ENCODE peak calls at places on chromosomes 11 and 22, in five cellular contexts. J, H, M, E and W are unnamed samples. For H3K9me3 and H3K4me1, the result is how much of the 10 kb centered on the place peaks cover.

GRCh38 chr11:35347921-35348331 is 71.4 kb downstream of the SLC1A2 start:
- DNase-seq in J (no peak), H (no peak), M (no peak), E (no peak), W (no peak)

GRCh38 chr11:32527191-32527590 is 56.4 kb upstream of the EIF3M start:
- DNase-seq in J (no peak), H (no peak), M (no peak), E (no peak), W (no peak)

GRCh38 chr22:39360242-39360641 is 10.5 kb downstream of the SYNGR1 start:
- DNase-seq in J (no peak), H (no peak), M (no peak), E (no peak), W (no peak)

GRCh38 chr11:1762537-1763302 is 1.0 kb downstream of the CTSD start:
- DNase-seq in J (no peak), H (peak), M (no peak), E (peak), W (no peak)

GRCh38 chr22:45968003-45968650 is 8.8 kb downstream of the WNT7B start:
- DNase-seq in J (no peak), H (no peak), M (no peak), E (no peak), W (no peak)

GRCh38 chr11:85863855-85864254 is 8.7 kb downstream of the CCDC83 start:
- DNase-seq in J (no peak), H (no peak), M (no peak), E (no peak), W (no peak)

GRCh38 chr11:83427943-83428342 is 141.8 kb upstream of the CCDC90B start:
- DNase-seq in J (no peak), H (no peak), M (no peak), E (no peak), W (no peak)

GRCh38 chr11:111977141-111978027 is 40.2 kb downstream of the DIXDC1 start:
- DNase-seq in J (peak), H (peak), M (no peak), E (peak), W (peak)

GRCh38 chr11:61883947-61884346 is 7.4 kb downstream of the FADS3 start:
- DNase-seq in J (no peak), H (no peak), M (no peak), E (no peak), W (no peak)

GRCh38 chr22:23834830-23835772 is 3.7 kb downstream of the DERL3 start:
- DNase-seq in J (no peak), H (peak), M (no peak), E (no peak), W (no peak)

GRCh38 chr22:22397292-22397870 is 111.2 kb downstream of the ZNF280B start:
- DNase-seq in J (no peak), H (no peak), M (peak), E (peak), W (peak)

GRCh38 chr11:34631297-34631696 is 10.4 kb downstream of the EHF start:
- DNase-seq in J (no peak), H (no peak), M (no peak), E (no peak), W (no peak)

GRCh38 chr11:116563028-116563712 is 209.6 kb downstream of the BUD13 start:
- DNase-seq in J (no peak), H (peak), M (no peak), E (no peak), W (no peak)

GRCh38 chr11:46298699-46299424 is 21.4 kb downstream of the CREB3L1 start:
- DNase-seq in J (no peak), H (no peak), M (no peak), E (no peak), W (no peak)

GRCh38 chr11:108137212-108137611 is 15.8 kb downstream of the ACAT1 start:
- DNase-seq in J (no peak), H (no peak), M (no peak), E (no peak), W (no peak)

GRCh38 chr11:108131993-108132392 is 10.6 kb downstream of the ACAT1 start:
- DNase-seq in J (no peak), H (no peak), M (no peak), E (no peak), W (no peak)

DNA sequence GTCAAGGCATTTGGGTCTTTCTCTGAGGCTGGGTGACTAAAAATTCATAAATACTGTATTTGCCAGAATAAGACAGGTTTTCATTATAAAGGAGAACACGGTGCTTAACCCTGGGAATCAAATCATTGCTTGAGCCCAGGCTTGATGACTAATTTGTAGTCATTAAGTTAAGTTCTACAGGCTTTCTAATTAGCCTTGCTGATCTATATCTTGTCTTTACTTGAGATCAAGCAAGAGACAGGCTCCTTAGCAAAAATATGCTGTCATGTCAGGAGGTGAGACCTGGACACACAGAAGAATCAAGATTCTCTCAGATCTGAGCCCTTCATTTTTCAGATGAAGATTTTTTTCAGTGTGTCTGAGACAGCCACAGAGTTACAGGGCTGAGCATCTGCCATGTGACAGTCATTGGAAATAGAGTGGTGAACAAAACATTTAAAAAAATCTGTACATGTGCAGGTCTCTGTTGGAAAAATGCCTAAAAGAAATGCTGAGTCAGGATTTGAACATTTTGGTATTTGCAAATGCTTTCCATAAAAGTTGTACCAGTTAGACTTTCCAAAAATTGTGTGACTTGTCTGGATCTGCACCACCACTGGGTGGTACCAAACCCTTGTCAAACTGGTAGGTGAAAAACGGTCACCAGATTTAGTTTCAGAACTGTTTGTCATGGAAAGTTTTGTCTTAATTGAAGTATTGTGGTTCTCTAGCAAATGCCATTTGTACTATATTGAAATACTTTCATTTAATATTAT is 14.7 kb downstream of the ACAT1 start:
- DNase-seq in J (no peak), H (no peak), M (peak), E (no peak), W (no peak)
- H3K27ac ChIP-seq in J (no peak), H (no peak), M (no peak), E (no peak), W (no peak)

DNA sequence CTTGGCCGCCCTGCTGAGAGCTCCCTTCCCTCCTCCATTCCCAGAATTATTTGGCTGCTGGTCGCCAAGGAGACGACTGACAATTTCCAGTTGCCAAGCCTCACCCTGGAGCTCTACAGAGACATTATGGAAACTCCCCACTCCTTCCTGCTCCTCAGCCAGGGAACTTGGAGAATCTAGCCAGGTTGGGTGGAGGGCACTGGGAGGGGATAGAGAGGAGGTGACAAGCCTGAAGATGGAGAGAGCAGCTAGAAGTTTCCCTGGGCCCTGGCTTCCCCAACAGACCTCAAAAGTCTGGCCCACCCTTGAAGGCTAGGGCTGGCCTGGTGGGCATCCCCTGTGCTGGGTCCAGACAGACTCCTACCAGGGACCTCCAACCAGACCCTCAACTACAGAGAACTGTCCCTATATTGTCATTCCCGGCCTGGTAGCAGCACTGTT is 6.7 kb upstream of the VSIG10L2 start:
- DNase-seq in J (no peak), H (no peak), M (no peak), E (no peak), W (no peak)
- H3K9me3 ChIP-seq in J (under half), H (under half), M (under half), E (under half), W (under half)

GRCh38 chr11:70205049-70205725 is 2.1 kb downstream of the FADD start:
- DNase-seq in J (no peak), H (no peak), M (no peak), E (no peak), W (no peak)

GRCh38 chr11:70204466-70204799 is 1.3 kb downstream of the FADD start:
- DNase-seq in J (no peak), H (no peak), M (no peak), E (no peak), W (no peak)

GRCh38 chr11:70201876-70202861 is 927 bp upstream of the FADD start:
- DNase-seq in J (no peak), H (no peak), M (no peak), E (no peak), W (no peak)

GRCh38 chr11:70203749-70204465 is 811 bp downstream of the FADD start:
- DNase-seq in J (peak), H (peak), M (peak), E (peak), W (peak)

DNA sequence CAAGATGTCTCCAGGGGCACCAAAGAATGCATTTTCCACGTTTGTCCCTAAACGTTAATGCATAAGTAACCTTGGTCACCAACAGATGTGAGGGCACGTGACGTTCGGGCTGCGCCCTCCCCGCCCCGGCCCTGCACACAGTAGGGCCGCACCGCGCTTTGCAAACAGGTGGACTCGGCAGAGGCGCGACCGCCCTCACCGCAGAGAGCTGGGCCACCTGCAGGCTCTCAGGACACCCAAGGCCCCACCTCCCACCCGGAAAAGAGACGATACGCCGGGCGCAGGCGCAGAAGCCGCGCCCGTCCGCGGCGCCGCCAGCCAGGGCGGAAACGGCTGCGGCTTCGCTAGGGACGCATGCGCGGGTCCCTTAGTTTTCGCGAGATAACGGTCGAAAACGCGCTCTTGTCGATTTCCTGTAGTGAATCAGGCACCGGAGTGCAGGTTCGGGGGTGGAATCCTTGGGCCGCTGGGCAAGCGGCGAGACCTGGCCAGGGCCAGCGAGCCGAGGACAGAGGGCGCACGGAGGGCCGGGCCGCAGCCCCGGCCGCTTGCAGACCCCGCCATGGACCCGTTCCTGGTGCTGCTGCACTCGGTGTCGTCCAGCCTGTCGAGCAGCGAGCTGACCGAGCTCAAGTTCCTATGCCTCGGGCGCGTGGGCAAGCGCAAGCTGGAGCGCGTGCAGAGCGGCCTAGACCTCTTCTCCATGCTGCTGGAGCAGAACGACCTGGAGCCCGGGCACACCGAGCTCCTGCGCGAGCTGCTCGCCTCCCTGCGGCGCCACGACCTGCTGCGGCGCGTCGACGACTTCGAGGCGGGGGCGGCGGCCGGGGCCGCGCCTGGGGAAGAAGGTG is at the start of gene FADD:
- DNase-seq in J (peak), H (peak), M (peak), E (peak), W (peak)
- H3K4me1 ChIP-seq in J (under half), H (under half), M (under half), E (under half), W (under half)

DNA sequence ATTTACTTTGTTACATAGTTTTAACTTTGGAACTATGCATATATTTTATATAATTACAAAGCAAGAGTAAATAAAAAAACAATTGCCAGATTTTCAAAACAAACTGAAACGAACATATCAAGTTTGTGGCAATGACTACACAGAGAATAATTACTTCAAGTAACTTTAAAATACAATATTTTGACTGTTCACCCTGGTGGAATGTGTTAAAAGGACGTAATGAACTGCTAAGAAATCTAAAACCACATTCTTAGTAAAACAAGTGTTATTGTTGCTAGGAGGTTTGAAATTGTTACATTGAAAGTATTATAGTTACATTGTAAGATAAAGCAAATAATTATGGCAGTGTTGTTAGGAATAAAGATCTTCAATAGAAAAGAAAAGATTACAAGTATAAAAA is 71.4 kb downstream of the SFI1 start:
- DNase-seq in J (no peak), H (no peak), M (no peak), E (no peak), W (no peak)
- H3K27ac ChIP-seq in J (no peak), H (no peak), M (no peak), E (no peak), W (no peak)

GRCh38 chr22:48636746-48637145 is 1190.9 kb downstream of the BRD1 start:
- DNase-seq in J (no peak), H (no peak), M (no peak), E (no peak), W (no peak)
- H3K9me3 ChIP-seq in J (under half), H (under half), M (under half), E (under half), W (under half)

GRCh38 chr11:44788536-44789227 is 61.9 kb downstream of the TSPAN18 start:
- DNase-seq in J (no peak), H (no peak), M (no peak), E (no peak), W (peak)

GRCh38 chr11:44785856-44786606 is 59.3 kb downstream of the TSPAN18 start:
- DNase-seq in J (no peak), H (no peak), M (peak), E (no peak), W (no peak)

GRCh38 chr11:44789466-44789865 is 62.7 kb downstream of the TSPAN18 start:
- DNase-seq in J (no peak), H (no peak), M (no peak), E (no peak), W (no peak)

GRCh38 chr11:44787070-44787469 is 60.3 kb downstream of the TSPAN18 start:
- DNase-seq in J (no peak), H (no peak), M (no peak), E (no peak), W (no peak)

DNA sequence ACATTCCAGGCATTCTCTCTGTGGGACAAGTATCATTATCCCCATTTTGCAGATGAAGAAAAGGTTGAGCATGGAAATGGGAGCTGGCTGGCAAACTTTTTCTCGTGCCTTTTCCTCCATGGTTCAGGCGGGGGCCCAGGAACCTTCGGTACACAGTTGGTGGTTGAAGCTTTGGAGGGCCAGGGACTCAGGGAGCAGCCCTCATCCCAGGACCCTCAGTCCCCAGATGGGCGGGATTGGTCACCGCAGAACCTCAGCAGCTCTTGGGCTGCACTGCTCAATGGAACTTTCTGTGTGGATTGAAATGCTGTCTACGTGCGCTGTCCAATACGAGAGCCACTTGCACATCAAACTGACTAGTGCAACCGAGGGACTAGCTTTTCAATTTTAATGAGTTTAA is 61.2 kb downstream of the TSPAN18 start:
- DNase-seq in J (no peak), H (no peak), M (no peak), E (no peak), W (no peak)
- H3K4me1 ChIP-seq in J (under half), H (under half), M (under half), E (under half), W (under half)

GRCh38 chr11:71384561-71384960 is 63.6 kb downstream of the DHCR7 start:
- DNase-seq in J (no peak), H (no peak), M (no peak), E (no peak), W (no peak)

GRCh38 chr11:71386232-71386631 is 62.0 kb downstream of the DHCR7 start:
- DNase-seq in J (no peak), H (no peak), M (no peak), E (no peak), W (no peak)

GRCh38 chr11:71383461-71383860 is 64.7 kb downstream of the DHCR7 start:
- DNase-seq in J (no peak), H (no peak), M (peak), E (no peak), W (no peak)

GRCh38 chr11:71387784-71388636 is 60.2 kb downstream of the DHCR7 start:
- DNase-seq in J (no peak), H (no peak), M (no peak), E (no peak), W (no peak)

GRCh38 chr11:71385091-71385490 is 63.1 kb downstream of the DHCR7 start:
- DNase-seq in J (no peak), H (no peak), M (no peak), E (no peak), W (no peak)
- H3K27ac ChIP-seq in J (no peak), H (no peak), M (no peak), E (no peak), W (no peak)

GRCh38 chr22:30985561-30986208 is 16.6 kb downstream of the TUG1 start:
- DNase-seq in J (no peak), H (no peak), M (no peak), E (no peak), W (no peak)

GRCh38 chr22:30978304-30978962 is 9.4 kb downstream of the TUG1 start:
- DNase-seq in J (no peak), H (no peak), M (no peak), E (no peak), W (no peak)

GRCh38 chr22:30979932-30980331 is 10.9 kb downstream of the TUG1 start:
- DNase-seq in J (no peak), H (no peak), M (no peak), E (no peak), W (no peak)

GRCh38 chr22:30984317-30984716 is 15.3 kb downstream of the TUG1 start:
- DNase-seq in J (no peak), H (no peak), M (no peak), E (no peak), W (no peak)

DNA sequence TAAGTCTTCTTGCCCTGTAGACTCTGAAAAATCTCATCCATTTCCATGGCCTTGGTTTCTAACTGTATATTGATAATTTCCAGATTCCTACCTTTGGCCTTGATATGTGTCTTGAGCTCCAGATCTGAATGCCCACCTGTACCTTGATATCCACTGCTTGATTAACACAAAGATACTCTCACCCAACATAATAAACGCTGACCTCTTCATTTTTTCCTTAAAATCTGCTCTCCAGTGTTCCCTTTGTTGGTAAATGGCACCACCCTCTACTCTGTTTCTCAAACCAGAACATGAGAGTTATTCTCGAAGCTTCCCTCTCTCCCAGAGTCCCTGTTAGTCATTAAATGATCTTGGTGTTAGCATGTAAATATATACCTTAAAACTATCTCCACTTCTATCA is 13.4 kb downstream of the TUG1 start:
- DNase-seq in J (no peak), H (no peak), M (no peak), E (no peak), W (no peak)
- H3K9me3 ChIP-seq in J (under half), H (under half), M (under half), E (under half), W (under half)

GRCh38 chr11:65651339-65651588 is 11.5 kb downstream of the RELA start:
- DNase-seq in J (no peak), H (no peak), M (no peak), E (no peak), W (no peak)

GRCh38 chr11:65650547-65651338 is 12.0 kb downstream of the RELA start:
- DNase-seq in J (no peak), H (no peak), M (no peak), E (no peak), W (no peak)

GRCh38 chr11:65646921-65647701 is 9.2 kb downstream of the SIPA1 start:
- DNase-seq in J (no peak), H (peak), M (no peak), E (peak), W (no peak)

GRCh38 chr11:65649656-65650546 is 12.0 kb downstream of the SIPA1 start:
- DNase-seq in J (no peak), H (no peak), M (no peak), E (peak), W (no peak)

DNA sequence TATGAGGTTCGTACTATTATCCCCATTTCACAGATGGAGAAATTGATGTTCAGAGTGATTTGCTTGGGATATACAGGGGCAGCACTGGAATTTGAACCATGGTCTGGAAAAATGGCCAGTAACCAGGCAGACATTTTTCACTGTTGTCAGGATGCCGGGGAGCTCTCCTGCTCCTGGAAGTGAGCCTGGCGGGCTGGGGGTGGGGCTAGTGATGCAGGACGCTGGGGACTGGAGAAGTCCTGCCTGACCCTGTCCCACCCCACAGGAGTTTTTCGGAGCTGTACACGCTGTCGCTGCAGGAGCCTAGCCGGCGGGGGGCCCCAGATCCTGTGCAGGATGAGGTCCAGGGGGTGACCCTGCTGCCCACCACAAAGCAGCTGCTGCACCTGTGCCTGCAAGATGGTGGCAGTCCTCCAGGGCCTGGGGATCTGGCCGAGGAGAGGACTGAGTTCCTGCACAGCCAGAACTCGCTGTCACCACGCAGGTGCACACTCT is 11.1 kb downstream of the SIPA1 start:
- DNase-seq in J (no peak), H (peak), M (no peak), E (peak), W (no peak)
- H3K4me1 ChIP-seq in J (under half), H (under half), M (under half), E (under half), W (under half)